ENCODE peak calls at places on chromosomes 5 and 9, in nine cellular contexts. G is body of pancreas; Y is stimulated activated CD8-positive, alpha-beta memory T cell treated with anti-CD3 and anti-CD28 coated beads, Interleukin-4, amount 100 ng/mL, for 24 hours; M is fibroblast of lung; X is GM20000; E is psoas muscle; S is renal cortical epithelial cell; O is right cardiac atrium; J is progenitor cell of endocrine pancreas. K is an unnamed sample.

GRCh38 chr5:16791036-16791705 is 144.9 kb downstream of the MYO10 start:
- DNase-seq in G (peak), Y (no peak), M (peak), X (peak), E (no peak), S (peak), O (no peak), J (no peak), K (peak)

GRCh38 chr9:113875420-113875916 is 641 bp upstream of the ZNF618 start:
- DNase-seq in G (no peak), Y (no peak), M (peak), X (no peak), E (no peak), S (no peak), O (no peak), J (no peak), K (no peak)

GRCh38 chr5:181243521-181244307 is at the start of gene RACK1:
- DNase-seq in G (peak), Y (peak), M (peak), X (peak), E (peak), S (peak), O (peak), J (peak), K (peak)

GRCh38 chr9:123438821-123439220 is 82.8 kb downstream of the CRB2 start:
- DNase-seq in G (no peak), Y (no peak), M (no peak), X (no peak), E (no peak), S (no peak), O (no peak), J (no peak), K (no peak)

GRCh38 chr5:61246768-61247307 is 84.6 kb upstream of the SMIM15 start:
- DNase-seq in G (no peak), Y (no peak), M (peak), X (no peak), E (no peak), S (no peak), O (no peak), J (no peak), K (no peak)

GRCh38 chr5:41921874-41922273 is 3.2 kb upstream of the FBXO4 start:
- DNase-seq in G (no peak), Y (no peak), M (peak), X (no peak), E (no peak), S (peak), O (no peak), J (no peak), K (no peak)

GRCh38 chr5:164048527-164048926 is 543.1 kb downstream of the MAT2B start:
- DNase-seq in G (no peak), Y (no peak), M (peak), X (no peak), E (no peak), S (peak), O (no peak), J (no peak), K (peak)

GRCh38 chr9:118522093-118523028 is 818.2 kb downstream of the TLR4 start:
- DNase-seq in G (peak), Y (no peak), M (peak), X (peak), E (no peak), S (peak), O (peak), J (peak), K (peak)

GRCh38 chr5:127930311-127930710 is 153.3 kb upstream of the SLC12A2 start:
- DNase-seq in G (no peak), Y (no peak), M (no peak), X (no peak), E (no peak), S (peak), O (no peak), J (no peak), K (peak)

GRCh38 chr9:117704024-117704575 is at the start of gene TLR4:
- DNase-seq in G (no peak), Y (no peak), M (peak), X (peak), E (peak), S (peak), O (peak), J (no peak), K (peak)

K was measured in HTR-8/SVneo.